ENCODE peak calls at places on chromosomes 11 and 22, in four cellular contexts. H is activated CD4-positive, CD25-positive, alpha-beta regulatory T cell; G is stimulated activated CD4-positive, alpha-beta T cell treated with anti-CD3 and anti-CD28 coated beads, Interleukin-15, amount 100 ng/mL, for 24 hours; T is AG20443. M is an unnamed sample.

GRCh38 chr11:2217211-2218081 is 45.8 kb upstream of the TH start:
- DNase-seq in H (no peak), G (no peak), T (no peak), M (no peak)

GRCh38 chr11:46564459-46564858 is 29.4 kb downstream of the AMBRA1 start:
- DNase-seq in T (no peak), G (no peak), H (no peak), M (no peak)

GRCh38 chr22:50531546-50532352 is 1.9 kb upstream of the TYMP start:
- DNase-seq in T (peak), G (peak), H (peak), M (peak)

GRCh38 chr11:72274435-72274834 is 30.5 kb upstream of the PHOX2A start:
- DNase-seq in G (no peak), T (no peak), H (no peak), M (no peak)

GRCh38 chr11:1260023-1260501 is 37.2 kb downstream of the MUC5B start:
- DNase-seq in T (peak), H (no peak), G (peak), M (peak)

GRCh38 chr22:38314992-38315800 is 2.0 kb downstream of the CSNK1E start:
- DNase-seq in H (no peak), G (no peak), T (no peak), M (no peak)

GRCh38 chr11:95138448-95138847 is 48.8 kb downstream of the ENDOD1 start:
- DNase-seq in H (no peak), G (no peak), T (no peak), M (no peak)

GRCh38 chr11:119041821-119042514 is 11.3 kb upstream of the SLC37A4 start:
- DNase-seq in T (no peak), G (no peak), H (no peak), M (no peak)

GRCh38 chr11:79069504-79069903 is 371.3 kb downstream of the TENM4 start:
- DNase-seq in T (no peak), H (no peak), G (no peak), M (no peak)

GRCh38 chr22:20429254-20430100 is 8.1 kb downstream of the SCARF2 start:
- DNase-seq in T (peak), G (peak), H (peak), M (peak)

M was measured in iPS-NIHi11.